ENCODE peak calls at places on chromosomes 11 and 22, in five cellular contexts. H is psoas muscle, G is transverse colon, S is sigmoid colon, L is esophagus squamous epithelium. Q is an unnamed sample.

GRCh38 chr11:74388678-74389327 is 9.4 kb downstream of the PGM2L1 start:
- DNase-seq in H (no peak), G (peak; percentile 58), S (peak; percentile 72), L (no peak), Q (peak; percentile 52)

GRCh38 chr22:49979587-49980264 is 19.2 kb downstream of the PIM3 start:
- DNase-seq in H (peak; percentile 47), G (peak; percentile 53), S (no peak), L (no peak), Q (no peak)

GRCh38 chr11:95338430-95338991 is 107.5 kb upstream of the SESN3 start:
- DNase-seq in H (peak; percentile 68), G (peak; percentile 34), S (peak; percentile 90), L (no peak), Q (peak; percentile 93)

GRCh38 chr11:92154611-92155010 is 70.0 kb upstream of the FAT3 start:
- DNase-seq in H (no peak), G (no peak), S (no peak), L (no peak), Q (no peak)

GRCh38 chr22:23182289-23183106 is 2.2 kb downstream of the BCR start:
- DNase-seq in H (no peak), G (no peak), S (no peak), L (no peak), Q (no peak)

GRCh38 chr11:46918087-46918751 is at the start of gene LRP4:
- DNase-seq in H (peak; percentile 73), G (peak; percentile 69), S (peak; percentile 68), L (no peak), Q (peak; percentile 59)

GRCh38 chr22:30196141-30196866 is 50.3 kb downstream of the LIF start:
- DNase-seq in H (peak; percentile 85), G (peak; percentile 68), S (peak; percentile 92), L (peak; percentile 30), Q (peak; percentile 46)

GRCh38 chr11:1780700-1781592 is 17.2 kb upstream of the CTSD start:
- DNase-seq in H (peak; percentile 62), G (no peak), S (peak; percentile 66), L (no peak), Q (peak; percentile 25)

GRCh38 chr11:60498853-60499252 is 6.3 kb downstream of the MS4A12 start:
- DNase-seq in H (no peak), G (peak; percentile 63), S (no peak), L (no peak), Q (no peak)

GRCh38 chr11:107592256-107592655 is 1.3 kb downstream of the ELMOD1 start:
- DNase-seq in H (no peak), G (no peak), S (no peak), L (no peak), Q (no peak)

GRCh38 chr11:3865388-3866193 is 10.1 kb downstream of the STIM1 start:
- DNase-seq in H (no peak), G (no peak), S (no peak), L (no peak), Q (no peak)

GRCh38 chr11:11463397-11463796 is 110.3 kb upstream of the CSNK2A3 start:
- DNase-seq in H (no peak), G (no peak), S (no peak), L (no peak), Q (no peak)

DNA sequence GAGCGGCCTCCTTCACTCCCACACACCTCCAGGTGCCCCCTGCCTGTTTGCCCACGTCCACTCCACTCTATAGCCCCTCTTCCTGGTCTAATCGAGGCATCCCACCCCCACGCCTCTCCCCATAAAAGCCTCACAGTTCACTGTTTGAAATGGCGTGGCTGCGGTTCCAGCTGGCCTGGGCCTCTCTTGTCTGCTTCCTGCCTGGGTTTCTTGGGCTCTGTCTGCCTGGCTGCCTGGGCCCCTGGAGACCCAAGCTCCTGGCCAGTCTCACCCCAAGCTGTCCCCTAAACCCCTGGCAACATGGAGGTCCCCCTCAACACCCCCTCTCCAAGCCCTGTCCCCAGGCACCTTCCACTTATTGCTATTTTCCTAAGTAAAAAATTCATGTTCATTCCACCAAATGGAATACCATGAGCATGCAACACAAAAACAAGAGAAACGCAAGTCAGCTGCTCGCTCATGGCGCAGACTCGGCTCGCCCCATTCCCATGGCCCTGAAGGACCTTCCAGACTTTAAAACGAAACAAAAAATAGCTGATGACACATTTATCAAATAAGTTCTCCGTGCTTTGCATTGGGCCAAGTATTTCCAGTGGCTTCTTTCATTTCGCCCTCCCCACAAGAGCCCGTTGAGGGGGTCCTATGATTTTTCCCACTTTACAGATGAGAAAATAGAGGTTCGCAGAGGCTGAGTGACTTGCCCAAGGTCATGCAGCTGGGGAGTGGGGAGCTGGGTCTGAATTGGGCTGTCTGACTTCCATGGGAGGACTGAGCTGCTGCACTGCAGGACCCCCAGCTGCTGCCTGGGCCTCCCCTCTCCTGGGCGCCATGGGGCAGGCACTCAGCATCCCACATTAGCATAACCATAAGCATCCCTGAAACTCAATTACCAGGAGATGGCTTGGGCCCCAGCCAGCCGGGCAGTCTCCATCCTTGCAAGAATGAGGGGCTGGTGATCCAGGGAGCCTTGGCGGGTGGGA is 11.7 kb upstream of the FLRT1 start:
- DNase-seq in H (no peak), G (no peak), S (no peak), L (no peak), Q (no peak)
- H3K4me1 ChIP-seq in H (peaks cover 18% of the 10 kb centered on the region), G (peaks cover 6% of the 10 kb centered on the region), S (peaks cover 7% of the 10 kb centered on the region), L (peaks cover 6% of the 10 kb centered on the region), Q (peaks cover 6% of the 10 kb centered on the region)

DNA sequence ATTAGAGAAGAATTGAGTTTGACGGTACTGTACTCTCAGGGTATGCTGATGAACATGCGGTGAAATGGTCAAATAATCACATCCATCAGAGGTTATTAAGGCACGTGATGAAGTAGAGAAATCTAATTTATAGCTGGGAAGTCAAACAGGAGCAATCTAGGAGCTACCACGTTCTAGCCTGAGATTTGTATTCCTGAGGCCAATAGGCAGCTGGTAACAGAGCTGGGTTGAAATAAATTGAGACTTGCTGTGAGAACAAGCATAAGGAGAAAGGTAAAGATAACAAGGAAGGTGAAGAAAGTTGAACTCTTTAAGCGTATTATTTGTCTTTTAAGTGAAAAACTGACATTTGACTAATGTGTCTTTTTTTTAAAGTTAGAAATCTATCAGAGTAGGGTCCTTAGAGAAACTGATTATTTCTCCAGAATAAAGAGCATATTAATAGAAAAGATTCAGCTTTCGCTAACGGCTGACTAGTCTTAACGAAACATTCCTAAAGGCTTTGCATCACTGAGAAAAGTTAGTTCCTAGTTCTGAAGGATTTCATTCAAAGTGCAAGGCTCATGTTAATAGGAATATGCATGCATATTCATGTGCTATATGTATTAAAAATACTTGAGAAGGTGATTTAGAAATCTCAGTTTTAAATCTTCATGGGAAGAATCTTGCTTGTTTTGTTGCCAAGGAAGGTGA is 5.2 kb upstream of the WEE1 start:
- DNase-seq in H (no peak), G (no peak), S (no peak), L (no peak), Q (no peak)
- H3K4me1 ChIP-seq in H (peaks cover 24% of the 10 kb centered on the region), G (peaks cover 59% of the 10 kb centered on the region), S (peaks cover 46% of the 10 kb centered on the region), L (peaks cover 28% of the 10 kb centered on the region), Q (peaks cover 9% of the 10 kb centered on the region)

GRCh38 chr11:36009469-36009868 is 65.6 kb downstream of the LDLRAD3 start:
- DNase-seq in H (no peak), G (no peak), S (no peak), L (no peak), Q (no peak)
- H3K4me1 ChIP-seq in H (peaks cover 30% of the 10 kb centered on the region), G (no peaks in the 10 kb centered on the region), S (no peaks in the 10 kb centered on the region), L (peaks cover 11% of the 10 kb centered on the region), Q (peaks cover 20% of the 10 kb centered on the region)

GRCh38 chr11:78801161-78801884 is 226.7 kb upstream of the NARS2 start:
- DNase-seq in H (peak; percentile 43), G (peak; percentile 37), S (peak; percentile 86), L (no peak), Q (no peak)
- H3K4me1 ChIP-seq in H (no peaks in the 10 kb centered on the region), G (peaks cover 19% of the 10 kb centered on the region), S (peaks cover 43% of the 10 kb centered on the region), L (peaks cover 18% of the 10 kb centered on the region), Q (peaks cover 18% of the 10 kb centered on the region)

GRCh38 chr11:70647188-70648166 is 249.1 kb downstream of the CTTN start:
- DNase-seq in H (no peak), G (no peak), S (no peak), L (no peak), Q (no peak)
- H3K4me1 ChIP-seq in H (no peaks in the 10 kb centered on the region), G (no peaks in the 10 kb centered on the region), S (no peaks in the 10 kb centered on the region), L (no peaks in the 10 kb centered on the region), Q (no peaks in the 10 kb centered on the region)

Q was measured in ovary.